ENCODE peak calls at places on chromosome 17, in nine cellular contexts. T is HepG2, L is A549, Z is ovary, Q is stomach, C is sigmoid colon, E is transverse colon, X is H1, K is tibial nerve. U is an unnamed sample.

GRCh38 chr17:82348866-82349265 is 10.2 kb upstream of the TEX19 start:
- DNase-seq in K (no peak), Z (no peak), T (no peak), E (no peak), L (no peak), C (no peak), Q (no peak), X (no peak), U (no peak)

GRCh38 chr17:39631403-39631802 is 4.7 kb downstream of the PPP1R1B start:
- DNase-seq in E (peak), C (no peak), T (no peak), X (no peak), K (no peak), Z (no peak), Q (no peak), L (no peak), U (no peak)

GRCh38 chr17:7307686-7308624 is 527 bp downstream of the EIF5A start:
- DNase-seq in X (peak), Q (peak), K (no peak), Z (peak), C (no peak), L (peak), T (no peak), E (peak), U (peak)

GRCh38 chr17:82231562-82232321 is 2.9 kb downstream of the SLC16A3 start:
- DNase-seq in Z (peak), C (peak), L (peak), X (peak), T (peak), E (peak), K (peak), Q (peak), U (peak)

GRCh38 chr17:35568561-35568960 is 7.9 kb upstream of the SLFN14 start:
- DNase-seq in Z (no peak), E (peak), L (peak), K (no peak), C (no peak), Q (no peak), X (no peak), T (peak), U (no peak)

GRCh38 chr17:76053230-76054111 is 18.8 kb downstream of the SRP68 start:
- DNase-seq in X (no peak), L (peak), E (no peak), Z (no peak), C (no peak), K (no peak), Q (no peak), T (no peak), U (no peak)

GRCh38 chr17:75191584-75191983 is 8.8 kb upstream of the SUMO2 start:
- DNase-seq in K (no peak), T (no peak), X (no peak), Q (no peak), E (no peak), C (no peak), Z (no peak), L (no peak), U (no peak)

GRCh38 chr17:35073183-35073790 is 9.8 kb upstream of the RFFL start:
- DNase-seq in L (no peak), E (no peak), X (no peak), C (no peak), Q (no peak), Z (no peak), T (no peak), K (no peak), U (no peak)

GRCh38 chr17:38341035-38341721 is 2.6 kb downstream of the GPR179 start:
- DNase-seq in C (peak), L (no peak), Z (no peak), X (no peak), Q (peak), K (peak), T (peak), E (peak), U (no peak)

GRCh38 chr17:79168486-79169055 is 93.9 kb downstream of the ENGASE start:
- DNase-seq in T (no peak), Z (no peak), X (no peak), L (no peak), Q (no peak), C (no peak), E (no peak), K (no peak), U (no peak)

GRCh38 chr17:15335446-15335845 is 6.0 kb downstream of the TEKT3 start:
- DNase-seq in L (no peak), X (no peak), C (no peak), E (no peak), T (no peak), Z (no peak), K (no peak), Q (no peak), U (no peak)

GRCh38 chr17:15334266-15334665 is 7.1 kb downstream of the TEKT3 start:
- DNase-seq in Z (no peak), Q (no peak), T (no peak), X (no peak), L (peak), K (no peak), E (no peak), C (no peak), U (no peak)

DNA sequence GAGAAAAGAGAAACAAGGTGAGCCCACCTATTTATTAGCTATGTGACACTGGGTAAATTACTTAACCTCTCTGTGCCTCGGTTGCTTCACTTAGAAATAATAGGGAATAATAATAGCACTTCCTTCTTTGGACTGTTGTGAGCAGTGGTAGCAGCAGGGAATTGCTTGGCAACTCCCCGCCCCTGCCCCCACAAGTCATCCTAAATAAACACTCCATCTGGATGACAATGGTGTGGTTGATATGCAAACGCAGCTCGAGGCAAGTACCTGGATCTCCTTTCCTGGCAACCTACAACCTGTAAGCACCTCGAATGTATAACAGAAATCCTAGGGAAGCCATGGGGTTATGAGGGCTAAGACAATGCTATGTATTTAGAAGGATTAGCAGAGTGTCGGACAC is 9.1 kb downstream of the TEKT3 start:
- DNase-seq in Z (no peak), E (no peak), L (no peak), K (no peak), Q (no peak), C (no peak), T (no peak), X (peak), U (no peak)
- H3K4me3 ChIP-seq in Z (no peak), E (no peak), L (no peak), K (no peak), Q (no peak), C (no peak), T (no peak), X (no peak), U (no peak)

GRCh38 chr17:69679839-69680238 is 265.3 kb downstream of the MAP2K6 start:
- DNase-seq in K (no peak), X (no peak), L (no peak), Z (no peak), Q (no peak), C (no peak), E (no peak), T (no peak), U (no peak)

DNA sequence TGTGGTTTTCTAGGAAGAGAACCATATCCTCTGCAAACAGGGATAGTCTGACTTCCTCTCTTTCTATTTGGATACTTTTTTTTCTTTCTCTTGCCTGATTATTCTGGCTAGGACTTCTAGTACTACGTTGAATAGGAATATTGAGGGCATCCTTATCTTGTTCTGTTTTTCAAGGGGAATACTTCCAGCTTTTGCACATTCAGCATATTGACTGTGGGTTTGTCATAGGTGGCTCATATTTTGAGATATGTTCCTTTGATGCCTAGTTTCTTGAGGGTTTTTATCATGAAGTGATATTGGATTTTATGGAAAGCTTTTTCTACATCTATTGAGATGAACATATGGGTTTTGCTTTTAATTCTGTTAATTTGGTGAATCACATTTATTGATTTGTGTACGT is 269.8 kb downstream of the MAP2K6 start:
- DNase-seq in T (no peak), L (no peak), Q (no peak), Z (no peak), K (no peak), E (no peak), X (no peak), C (no peak), U (no peak)
- TF ChIP-seq POLR2A in T (no peak), L (no peak), Q (no peak), Z (no peak), K (no peak), E (no peak), X (no peak), C (no peak), U (no peak)

GRCh38 chr17:19405114-19405513 is 5.9 kb upstream of the RNF112 start:
- DNase-seq in Z (no peak), X (no peak), T (no peak), K (no peak), L (no peak), E (no peak), C (no peak), Q (no peak), U (no peak)

GRCh38 chr17:19409509-19409908 is 1.5 kb upstream of the RNF112 start:
- DNase-seq in L (no peak), T (no peak), Q (no peak), C (no peak), X (no peak), E (no peak), K (no peak), Z (no peak), U (no peak)

GRCh38 chr17:19409066-19409465 is 2.0 kb upstream of the RNF112 start:
- DNase-seq in X (no peak), C (no peak), K (no peak), Q (no peak), L (no peak), E (no peak), Z (no peak), T (no peak), U (no peak)

GRCh38 chr17:19410101-19410500 is 931 bp upstream of the RNF112 start:
- DNase-seq in Z (no peak), X (no peak), L (no peak), K (no peak), T (no peak), E (no peak), C (no peak), Q (no peak), U (no peak)

GRCh38 chr17:19407601-19408380 is 3.2 kb upstream of the RNF112 start:
- DNase-seq in E (no peak), T (no peak), C (peak), Z (no peak), Q (peak), L (no peak), X (no peak), K (no peak), U (no peak)
- TF ChIP-seq EP300 in E (no peak), T (no peak), C (no peak), Z (no peak), Q (no peak), L (no peak), X (no peak), K (no peak), U (no peak)

GRCh38 chr17:64781013-64781392 is 118.9 kb upstream of the SMURF2 start:
- DNase-seq in X (peak), K (no peak), T (no peak), Q (no peak), L (no peak), Z (no peak), E (no peak), C (no peak), U (no peak)

GRCh38 chr17:64778367-64779290 is 116.5 kb upstream of the SMURF2 start:
- DNase-seq in C (peak), Q (peak), K (no peak), X (peak), T (no peak), E (peak), L (no peak), Z (no peak), U (peak)

GRCh38 chr17:64778102-64778366 is 115.9 kb upstream of the SMURF2 start:
- DNase-seq in E (no peak), K (no peak), Q (no peak), C (no peak), Z (no peak), L (no peak), T (no peak), X (no peak), U (no peak)

GRCh38 chr17:64780096-64781012 is 118.2 kb upstream of the SMURF2 start:
- DNase-seq in K (no peak), T (no peak), Q (peak), E (peak), X (peak), C (no peak), L (peak), Z (no peak), U (peak)

GRCh38 chr17:64779344-64780095 is 117.4 kb upstream of the SMURF2 start:
- DNase-seq in L (no peak), K (no peak), Q (no peak), E (peak), X (peak), Z (no peak), T (no peak), C (no peak), U (no peak)
- H3K4me3 ChIP-seq in L (peak), K (peak), Q (peak), E (peak), X (peak), Z (no peak), T (no peak), C (no peak), U (peak)

GRCh38 chr17:20207295-20207985 is 198.3 kb downstream of the SPECC1 start:
- DNase-seq in T (no peak), E (no peak), X (no peak), C (no peak), Z (no peak), Q (no peak), K (no peak), L (no peak), U (no peak)
- TF ChIP-seq POLR2A in T (no peak), E (no peak), X (no peak), C (no peak), Z (no peak), Q (no peak), K (no peak), L (no peak), U (no peak)

DNA sequence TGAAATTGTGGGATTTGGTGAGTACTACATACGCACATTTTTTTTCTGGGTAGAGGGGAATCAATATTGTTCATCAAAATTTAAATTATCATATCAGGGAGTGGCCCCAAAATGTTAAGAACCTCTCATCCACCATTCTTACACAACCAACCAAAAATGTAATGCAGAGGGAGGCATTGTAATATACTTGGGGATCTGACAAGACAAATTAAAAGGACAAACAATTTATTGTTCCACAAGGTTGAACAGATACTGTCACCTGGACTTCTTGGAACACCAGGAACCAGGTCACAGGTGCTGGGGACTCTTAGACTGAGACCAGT is 14.7 kb upstream of the HOXB9 start:
- DNase-seq in C (no peak), L (no peak), E (no peak), K (no peak), Z (no peak), T (no peak), X (no peak), Q (no peak), U (no peak)
- TF ChIP-seq EP300 in C (no peak), L (no peak), E (no peak), K (no peak), Z (no peak), T (no peak), X (no peak), Q (no peak), U (no peak)

GRCh38 chr17:20279631-20280030 is 187.7 kb downstream of the LGALS9B start:
- DNase-seq in C (no peak), L (no peak), E (no peak), Z (no peak), K (no peak), T (no peak), X (no peak), Q (no peak), U (no peak)

GRCh38 chr17:20276430-20276829 is 190.9 kb downstream of the LGALS9B start:
- DNase-seq in L (no peak), E (no peak), X (no peak), Z (no peak), T (no peak), K (no peak), C (no peak), Q (no peak), U (no peak)

GRCh38 chr17:20273741-20274500 is 193.4 kb downstream of the LGALS9B start:
- DNase-seq in C (no peak), Z (no peak), E (no peak), Q (no peak), K (no peak), L (no peak), X (no peak), T (no peak), U (no peak)

GRCh38 chr17:20278805-20279204 is 188.5 kb downstream of the LGALS9B start:
- DNase-seq in L (no peak), E (no peak), C (no peak), T (no peak), Z (no peak), K (no peak), X (no peak), Q (no peak), U (no peak)

GRCh38 chr17:20275653-20276052 is 191.7 kb downstream of the LGALS9B start:
- DNase-seq in L (no peak), X (no peak), E (no peak), Q (no peak), Z (no peak), C (no peak), K (no peak), T (no peak), U (no peak)
- H3K4me3 ChIP-seq in L (no peak), X (no peak), E (no peak), Q (no peak), Z (no peak), C (no peak), K (no peak), T (no peak), U (no peak)

GRCh38 chr17:17812211-17813054 is 24.4 kb downstream of the SREBF1 start:
- DNase-seq in X (peak), L (peak), Q (peak), K (peak), Z (peak), C (peak), T (peak), E (peak), U (peak)
- TF ChIP-seq POLR2A in X (no peak), L (no peak), Q (no peak), K (no peak), Z (no peak), C (no peak), T (peak), E (no peak), U (no peak)

U was measured in suprapubic skin.